ENCODE peak calls at places on chromosomes 7 and 10, in four cellular contexts. T is mesenchymal stem cell, O is H9, J is H1. X is an unnamed sample.

GRCh38 chr7:47534322-47535032 is 47.4 kb downstream of the TNS3 start:
- DNase-seq in T (peak; percentile 69), O (no peak), J (no peak), X (peak; percentile 49)

GRCh38 chr10:12875100-12875499 is 126.4 kb downstream of the CCDC3 start:
- DNase-seq in T (peak; percentile 46), O (no peak), J (no peak), X (no peak)

GRCh38 chr10:184911-185310 is 49.7 kb downstream of the ZMYND11 start:
- DNase-seq in T (peak; percentile 56), O (no peak), J (no peak), X (no peak)

GRCh38 chr7:99267530-99268360 is 4.9 kb upstream of the MYH16 start:
- DNase-seq in T (peak; percentile 77), O (no peak), J (no peak), X (no peak)

GRCh38 chr10:29860159-29860558 is 199.2 kb downstream of the JCAD start:
- DNase-seq in T (peak; percentile 53), O (no peak), J (no peak), X (no peak)

GRCh38 chr7:1079546-1079945 is 8.4 kb upstream of the GPER1 start:
- DNase-seq in T (no peak), O (no peak), J (no peak), X (no peak)

GRCh38 chr10:98664329-98665042 is 217.8 kb upstream of the HPS1 start:
- DNase-seq in T (no peak), O (peak; percentile 60), J (no peak), X (no peak)

GRCh38 chr10:7592627-7593026 is 74.1 kb downstream of the ITIH5 start:
- DNase-seq in T (no peak), O (no peak), J (no peak), X (no peak)

GRCh38 chr7:47763063-47763974 is 181.4 kb upstream of the TNS3 start:
- DNase-seq in T (peak; percentile 92), O (no peak), J (no peak), X (peak; percentile 52)

GRCh38 chr7:47635091-47636090 is 53.5 kb upstream of the TNS3 start:
- DNase-seq in T (no peak), O (peak; percentile 56), J (no peak), X (no peak)

DNA sequence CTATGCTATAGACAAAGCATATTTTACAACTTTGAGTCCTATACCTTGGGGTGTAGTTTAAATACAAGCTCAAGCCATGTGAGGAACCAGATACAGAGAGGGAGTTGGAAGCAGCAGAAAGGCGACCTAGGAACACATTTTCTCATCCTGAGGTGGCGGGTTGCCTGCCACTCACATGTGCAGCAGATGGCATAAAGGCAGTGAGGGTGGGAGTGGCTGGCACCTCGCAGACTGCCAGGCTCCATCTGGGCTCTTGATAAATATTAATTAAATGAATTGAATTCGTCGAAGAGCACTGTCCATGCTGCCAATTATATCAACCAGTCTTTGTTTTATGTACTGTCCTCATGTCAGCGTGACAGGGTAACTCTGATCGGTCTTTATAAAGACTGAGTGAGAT is 79.0 kb upstream of the SEMA3C start:
- DNase-seq in T (no peak), O (no peak), J (no peak), X (no peak)
- H2BK12ac ChIP-seq in T (no peak overlapping the region), O (no peak overlapping the region), J (no peak overlapping the region), X (no peak overlapping the region)

GRCh38 chr10:52437205-52437646 is 123.1 kb downstream of the DKK1 start:
- DNase-seq in T (no peak), O (no peak), J (no peak), X (no peak)
- H2AK5ac ChIP-seq in T (no peak overlapping the region), O (no peak overlapping the region), J (no peak overlapping the region), X (no peak overlapping the region)

DNA sequence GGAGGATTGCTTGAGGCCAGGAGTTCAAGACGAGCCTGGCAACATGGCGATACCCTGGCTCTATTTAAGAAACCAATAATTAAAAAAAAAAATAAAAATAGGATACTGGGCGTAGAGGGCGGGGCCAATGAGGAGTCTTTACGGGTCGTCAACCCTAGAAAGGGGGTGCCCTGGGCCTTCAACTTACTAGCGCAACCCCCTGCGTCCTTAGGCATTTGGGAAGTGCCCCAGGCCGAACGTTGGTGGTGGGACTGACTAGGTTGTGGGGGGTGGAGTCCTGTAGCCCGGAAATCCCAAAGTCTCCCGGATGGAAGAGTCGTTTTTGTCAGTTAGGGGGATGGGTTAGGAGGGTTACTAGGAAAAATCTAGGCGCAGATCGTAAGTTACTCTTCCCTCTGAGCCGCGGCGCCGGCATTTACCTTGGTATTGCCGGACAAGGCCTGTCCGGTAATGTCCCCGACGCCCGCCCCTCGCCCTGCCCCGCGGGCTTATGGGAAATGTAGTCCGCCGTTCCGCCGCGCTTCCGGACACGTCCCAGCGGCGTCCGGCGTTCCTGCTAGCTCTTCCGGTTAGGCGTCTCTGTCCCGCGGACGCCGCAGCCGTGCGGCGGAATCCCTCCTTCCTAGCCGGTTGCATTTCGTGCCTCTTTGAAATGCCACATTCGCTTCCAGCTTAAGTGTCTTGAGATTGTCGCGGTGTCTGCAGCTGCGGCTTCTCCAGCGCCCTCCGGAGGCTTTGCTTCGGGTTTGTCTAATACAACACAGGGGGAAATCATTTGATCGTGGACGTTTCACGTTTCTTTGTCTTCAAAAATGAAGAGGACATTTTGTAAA is 1.3 kb upstream of the ACBD5 start:
- DNase-seq in T (peak; percentile 97), O (peak; percentile 94), J (peak; percentile 87), X (peak; percentile 93)
- H2BK15ac ChIP-seq in T (no peak overlapping the region), O (no peak overlapping the region), J (no peak overlapping the region), X (no peak overlapping the region)

DNA sequence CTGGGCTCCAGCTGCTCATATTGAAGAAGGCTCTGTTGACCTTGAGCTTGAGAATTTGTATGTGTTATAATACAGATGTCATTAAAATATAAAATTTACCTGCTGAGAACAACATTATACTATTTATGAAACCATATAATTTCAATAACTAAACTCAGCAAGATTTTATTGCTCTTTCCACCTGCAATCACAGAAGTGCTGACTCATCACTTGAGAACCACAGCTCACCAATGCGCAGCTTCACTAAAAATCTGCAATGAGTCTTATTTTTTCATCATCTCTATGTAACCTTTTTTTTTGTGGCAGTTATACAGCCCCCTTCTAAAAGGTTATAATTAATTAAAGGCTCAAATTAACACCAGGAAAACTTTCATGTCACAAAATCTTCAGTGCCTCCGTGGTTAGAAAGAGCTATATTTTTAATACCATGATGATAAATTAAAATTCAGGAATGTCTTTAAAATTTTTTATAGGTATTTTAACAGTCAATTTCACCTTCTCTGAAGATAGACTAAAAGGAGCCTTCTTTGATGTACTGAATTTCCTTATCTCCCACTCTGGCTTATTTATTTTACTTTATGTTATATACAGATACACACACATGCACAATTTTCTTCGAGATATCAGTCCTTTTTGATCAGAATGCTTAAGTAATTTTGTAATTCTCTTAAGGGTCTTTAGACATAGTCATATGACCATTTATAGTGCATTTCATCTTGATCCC is 102.7 kb downstream of the EVX1 start:
- DNase-seq in T (no peak), O (no peak), J (no peak), X (no peak)
- H2BK12ac ChIP-seq in T (no peak overlapping the region), O (no peak overlapping the region), J (no peak overlapping the region), X (no peak overlapping the region)

DNA sequence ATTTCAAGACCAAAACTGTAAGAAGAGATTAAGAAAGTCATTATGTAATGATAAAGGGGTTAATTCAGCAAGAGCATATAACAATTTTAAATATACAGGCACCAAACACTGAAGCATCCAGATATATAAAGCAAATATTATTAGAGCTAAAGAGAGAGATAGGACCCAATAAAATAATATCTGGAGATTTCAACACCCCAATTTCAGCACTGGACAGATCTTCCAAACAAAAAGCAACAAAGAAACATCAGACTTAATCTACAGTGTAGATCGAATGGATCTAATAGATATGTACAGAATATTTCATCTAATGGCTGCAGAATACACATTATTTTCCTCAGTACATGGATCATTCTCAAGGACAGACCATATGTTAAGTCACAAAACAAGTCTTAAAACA is 151.3 kb downstream of the COBL start:
- DNase-seq in T (no peak), O (no peak), J (no peak), X (no peak)
- H2AK5ac ChIP-seq in T (no peak overlapping the region), O (no peak overlapping the region), J (no peak overlapping the region), X (no peak overlapping the region)

GRCh38 chr7:27249724-27250636 is 7.4 kb downstream of the EVX1 start:
- DNase-seq in T (no peak), O (no peak), J (no peak), X (peak; percentile 11)

GRCh38 chr7:27252935-27253333 is 10.3 kb downstream of the EVX1 start:
- DNase-seq in T (no peak), O (no peak), J (no peak), X (no peak)

GRCh38 chr7:27251513-27252306 is 9.1 kb downstream of the EVX1 start:
- DNase-seq in T (no peak), O (peak; percentile 51), J (no peak), X (no peak)

GRCh38 chr7:27248911-27249723 is 6.5 kb downstream of the EVX1 start:
- DNase-seq in T (no peak), O (no peak), J (no peak), X (no peak)

GRCh38 chr7:27251136-27251512 is 8.5 kb downstream of the EVX1 start:
- DNase-seq in T (no peak), O (no peak), J (no peak), X (peak; percentile 23)
- H2BK15ac ChIP-seq in T (no peak overlapping the region), O (no peak overlapping the region), J (no peak overlapping the region), X (no peak overlapping the region)

GRCh38 chr10:14876764-14877163 is 1.9 kb upstream of the SUV39H2 start:
- DNase-seq in T (no peak), O (no peak), J (no peak), X (no peak)
- H2BK12ac ChIP-seq in T (no peak overlapping the region), O (no peak overlapping the region), J (peak overlapping the region; percentile 51), X (no peak overlapping the region)

GRCh38 chr7:17988136-17988535 is 39.5 kb downstream of the PRPS1L1 start:
- DNase-seq in T (peak; percentile 48), O (no peak), J (no peak), X (no peak)
- H2AK5ac ChIP-seq in T (no peak overlapping the region), O (no peak overlapping the region), J (no peak overlapping the region), X (no peak overlapping the region)